ENCODE peak calls at places on chromosomes 16 and 17, in eight cellular contexts. One of them, this sample, is unnamed.

GRCh38 chr17:81445642-81446500 is 50.6 kb downstream of the BAHCC1 start:
- DNase-seq in KBM-7: no peak
- DNase-seq in activated T-helper 1 cell treated with anti-CD3 and anti-CD28 coated beads, Interleukin-2, amount 50 U/mL, for 16 hours: no peak
- DNase-seq in OCI-M1: no peak
- DNase-seq in mucosa of descending colon: no peak
- DNase-seq in GM23338: peak; percentile 63
- DNase-seq in brain microvascular endothelial cell: no peak
- DNase-seq in left ventricle myocardium superior: no peak
- DNase-seq in this sample: no peak

GRCh38 chr16:58500329-58501241 is 642 bp downstream of the NDRG4 start:
- DNase-seq in KBM-7: no peak
- DNase-seq in activated T-helper 1 cell treated with anti-CD3 and anti-CD28 coated beads, Interleukin-2, amount 50 U/mL, for 16 hours: no peak
- DNase-seq in OCI-M1: no peak
- DNase-seq in mucosa of descending colon: no peak
- DNase-seq in GM23338: peak; percentile 70
- DNase-seq in brain microvascular endothelial cell: no peak
- DNase-seq in left ventricle myocardium superior: no peak
- DNase-seq in this sample: no peak

GRCh38 chr17:81160306-81160705 is 5.0 kb upstream of the PVALEF start:
- DNase-seq in KBM-7: peak; percentile 24
- DNase-seq in activated T-helper 1 cell treated with anti-CD3 and anti-CD28 coated beads, Interleukin-2, amount 50 U/mL, for 16 hours: no peak
- DNase-seq in OCI-M1: no peak
- DNase-seq in mucosa of descending colon: no peak
- DNase-seq in GM23338: no peak
- DNase-seq in brain microvascular endothelial cell: no peak
- DNase-seq in left ventricle myocardium superior: peak; percentile 73
- DNase-seq in this sample: no peak

GRCh38 chr17:40095944-40096791 is 4.2 kb downstream of the NR1D1 start:
- DNase-seq in KBM-7: no peak
- DNase-seq in activated T-helper 1 cell treated with anti-CD3 and anti-CD28 coated beads, Interleukin-2, amount 50 U/mL, for 16 hours: peak; percentile 44
- DNase-seq in OCI-M1: no peak
- DNase-seq in mucosa of descending colon: peak; percentile 61
- DNase-seq in GM23338: no peak
- DNase-seq in brain microvascular endothelial cell: no peak
- DNase-seq in left ventricle myocardium superior: peak; percentile 61
- DNase-seq in this sample: no peak

GRCh38 chr17:41691031-41691777 is 2.5 kb downstream of the EIF1 start:
- DNase-seq in KBM-7: no peak
- DNase-seq in activated T-helper 1 cell treated with anti-CD3 and anti-CD28 coated beads, Interleukin-2, amount 50 U/mL, for 16 hours: no peak
- DNase-seq in OCI-M1: no peak
- DNase-seq in mucosa of descending colon: no peak
- DNase-seq in GM23338: no peak
- DNase-seq in brain microvascular endothelial cell: no peak
- DNase-seq in left ventricle myocardium superior: no peak
- DNase-seq in this sample: no peak

GRCh38 chr17:76982408-76983074 is 114.3 kb downstream of the MGAT5B start:
- DNase-seq in KBM-7: no peak
- DNase-seq in activated T-helper 1 cell treated with anti-CD3 and anti-CD28 coated beads, Interleukin-2, amount 50 U/mL, for 16 hours: no peak
- DNase-seq in OCI-M1: no peak
- DNase-seq in mucosa of descending colon: no peak
- DNase-seq in GM23338: no peak
- DNase-seq in brain microvascular endothelial cell: no peak
- DNase-seq in left ventricle myocardium superior: no peak
- DNase-seq in this sample: no peak

GRCh38 chr17:59638553-59638952 is 18.9 kb downstream of the CLTC start:
- DNase-seq in KBM-7: no peak
- DNase-seq in activated T-helper 1 cell treated with anti-CD3 and anti-CD28 coated beads, Interleukin-2, amount 50 U/mL, for 16 hours: no peak
- DNase-seq in OCI-M1: no peak
- DNase-seq in mucosa of descending colon: no peak
- DNase-seq in GM23338: no peak
- DNase-seq in brain microvascular endothelial cell: no peak
- DNase-seq in left ventricle myocardium superior: no peak
- DNase-seq in this sample: no peak

GRCh38 chr17:42118545-42118944 is 2.6 kb downstream of the KAT2A start:
- DNase-seq in KBM-7: peak; percentile 61
- DNase-seq in activated T-helper 1 cell treated with anti-CD3 and anti-CD28 coated beads, Interleukin-2, amount 50 U/mL, for 16 hours: no peak
- DNase-seq in OCI-M1: peak; percentile 42
- DNase-seq in mucosa of descending colon: no peak
- DNase-seq in GM23338: peak; percentile 76
- DNase-seq in brain microvascular endothelial cell: no peak
- DNase-seq in left ventricle myocardium superior: no peak
- DNase-seq in this sample: no peak

GRCh38 chr16:17724242-17724898 is 253.6 kb upstream of the XYLT1 start:
- DNase-seq in KBM-7: no peak
- DNase-seq in activated T-helper 1 cell treated with anti-CD3 and anti-CD28 coated beads, Interleukin-2, amount 50 U/mL, for 16 hours: no peak
- DNase-seq in OCI-M1: no peak
- DNase-seq in mucosa of descending colon: no peak
- DNase-seq in GM23338: no peak
- DNase-seq in brain microvascular endothelial cell: peak; percentile 94
- DNase-seq in left ventricle myocardium superior: no peak
- DNase-seq in this sample: no peak

GRCh38 chr17:80499536-80499935 is 23.1 kb upstream of the NPTX1 start:
- DNase-seq in KBM-7: no peak
- DNase-seq in activated T-helper 1 cell treated with anti-CD3 and anti-CD28 coated beads, Interleukin-2, amount 50 U/mL, for 16 hours: no peak
- DNase-seq in OCI-M1: no peak
- DNase-seq in mucosa of descending colon: no peak
- DNase-seq in GM23338: no peak
- DNase-seq in brain microvascular endothelial cell: no peak
- DNase-seq in left ventricle myocardium superior: no peak
- DNase-seq in this sample: no peak

GRCh38 chr16:85151603-85152413 is 39.5 kb upstream of the CIBAR2 start:
- DNase-seq in KBM-7: no peak
- DNase-seq in activated T-helper 1 cell treated with anti-CD3 and anti-CD28 coated beads, Interleukin-2, amount 50 U/mL, for 16 hours: no peak
- DNase-seq in OCI-M1: no peak
- DNase-seq in mucosa of descending colon: peak; percentile 59
- DNase-seq in GM23338: no peak
- DNase-seq in brain microvascular endothelial cell: peak; percentile 58
- DNase-seq in left ventricle myocardium superior: peak; percentile 91
- DNase-seq in this sample: peak; percentile 92

GRCh38 chr16:75011634-75012307 is 12.9 kb downstream of the ZNRF1 start:
- DNase-seq in KBM-7: peak; percentile 29
- DNase-seq in activated T-helper 1 cell treated with anti-CD3 and anti-CD28 coated beads, Interleukin-2, amount 50 U/mL, for 16 hours: no peak
- DNase-seq in OCI-M1: peak; percentile 79
- DNase-seq in mucosa of descending colon: no peak
- DNase-seq in GM23338: no peak
- DNase-seq in brain microvascular endothelial cell: peak; percentile 88
- DNase-seq in left ventricle myocardium superior: no peak
- DNase-seq in this sample: peak; percentile 86

GRCh38 chr17:17134952-17135340 is 71.2 kb downstream of the PLD6 start:
- DNase-seq in KBM-7: no peak
- DNase-seq in activated T-helper 1 cell treated with anti-CD3 and anti-CD28 coated beads, Interleukin-2, amount 50 U/mL, for 16 hours: no peak
- DNase-seq in OCI-M1: no peak
- DNase-seq in mucosa of descending colon: no peak
- DNase-seq in GM23338: no peak
- DNase-seq in brain microvascular endothelial cell: no peak
- DNase-seq in left ventricle myocardium superior: peak; percentile 61
- DNase-seq in this sample: no peak

GRCh38 chr16:84449156-84450140 is 55.0 kb downstream of the MEAK7 start:
- DNase-seq in KBM-7: no peak
- DNase-seq in activated T-helper 1 cell treated with anti-CD3 and anti-CD28 coated beads, Interleukin-2, amount 50 U/mL, for 16 hours: no peak
- DNase-seq in OCI-M1: no peak
- DNase-seq in mucosa of descending colon: peak; percentile 82
- DNase-seq in GM23338: no peak
- DNase-seq in brain microvascular endothelial cell: no peak
- DNase-seq in left ventricle myocardium superior: no peak
- DNase-seq in this sample: no peak

GRCh38 chr16:67967956-67968439 is 439 bp downstream of the SLC12A4 start:
- DNase-seq in KBM-7: peak; percentile 46
- DNase-seq in activated T-helper 1 cell treated with anti-CD3 and anti-CD28 coated beads, Interleukin-2, amount 50 U/mL, for 16 hours: no peak
- DNase-seq in OCI-M1: peak; percentile 62
- DNase-seq in mucosa of descending colon: peak; percentile 59
- DNase-seq in GM23338: peak; percentile 54
- DNase-seq in brain microvascular endothelial cell: no peak
- DNase-seq in left ventricle myocardium superior: peak; percentile 81
- DNase-seq in this sample: peak; percentile 58

GRCh38 chr16:81866820-81867440 is 87.8 kb downstream of the PLCG2 start:
- DNase-seq in KBM-7: no peak
- DNase-seq in activated T-helper 1 cell treated with anti-CD3 and anti-CD28 coated beads, Interleukin-2, amount 50 U/mL, for 16 hours: no peak
- DNase-seq in OCI-M1: no peak
- DNase-seq in mucosa of descending colon: peak; percentile 38
- DNase-seq in GM23338: no peak
- DNase-seq in brain microvascular endothelial cell: no peak
- DNase-seq in left ventricle myocardium superior: peak; percentile 67
- DNase-seq in this sample: no peak

GRCh38 chr16:27644165-27644564 is 94.2 kb downstream of the KATNIP start:
- DNase-seq in KBM-7: no peak
- DNase-seq in activated T-helper 1 cell treated with anti-CD3 and anti-CD28 coated beads, Interleukin-2, amount 50 U/mL, for 16 hours: no peak
- DNase-seq in OCI-M1: no peak
- DNase-seq in mucosa of descending colon: no peak
- DNase-seq in GM23338: no peak
- DNase-seq in brain microvascular endothelial cell: no peak
- DNase-seq in left ventricle myocardium superior: no peak
- DNase-seq in this sample: no peak

GRCh38 chr16:11042205-11042604 is 97.8 kb downstream of the CLEC16A start:
- DNase-seq in KBM-7: no peak
- DNase-seq in activated T-helper 1 cell treated with anti-CD3 and anti-CD28 coated beads, Interleukin-2, amount 50 U/mL, for 16 hours: no peak
- DNase-seq in OCI-M1: no peak
- DNase-seq in mucosa of descending colon: no peak
- DNase-seq in GM23338: no peak
- DNase-seq in brain microvascular endothelial cell: no peak
- DNase-seq in left ventricle myocardium superior: no peak
- DNase-seq in this sample: no peak

GRCh38 chr17:21381076-21381706 is 5.0 kb downstream of the KCNJ12 start:
- DNase-seq in KBM-7: no peak
- DNase-seq in activated T-helper 1 cell treated with anti-CD3 and anti-CD28 coated beads, Interleukin-2, amount 50 U/mL, for 16 hours: no peak
- DNase-seq in OCI-M1: no peak
- DNase-seq in mucosa of descending colon: no peak
- DNase-seq in GM23338: no peak
- DNase-seq in brain microvascular endothelial cell: no peak
- DNase-seq in left ventricle myocardium superior: no peak
- DNase-seq in this sample: no peak

GRCh38 chr16:64152010-64152767 is 969.7 kb downstream of the CDH11 start:
- DNase-seq in KBM-7: no peak
- DNase-seq in activated T-helper 1 cell treated with anti-CD3 and anti-CD28 coated beads, Interleukin-2, amount 50 U/mL, for 16 hours: no peak
- DNase-seq in OCI-M1: no peak
- DNase-seq in mucosa of descending colon: no peak
- DNase-seq in GM23338: no peak
- DNase-seq in brain microvascular endothelial cell: no peak
- DNase-seq in left ventricle myocardium superior: no peak
- DNase-seq in this sample: peak; percentile 51

GRCh38 chr17:59618894-59619312 is 792 bp upstream of the CLTC start:
- DNase-seq in KBM-7: no peak
- DNase-seq in activated T-helper 1 cell treated with anti-CD3 and anti-CD28 coated beads, Interleukin-2, amount 50 U/mL, for 16 hours: no peak
- DNase-seq in OCI-M1: no peak
- DNase-seq in mucosa of descending colon: no peak
- DNase-seq in GM23338: peak; percentile 92
- DNase-seq in brain microvascular endothelial cell: no peak
- DNase-seq in left ventricle myocardium superior: no peak
- DNase-seq in this sample: peak; percentile 90

GRCh38 chr17:83200231-83200699 is 120.9 kb downstream of the METRNL start:
- DNase-seq in KBM-7: peak; percentile 67
- DNase-seq in activated T-helper 1 cell treated with anti-CD3 and anti-CD28 coated beads, Interleukin-2, amount 50 U/mL, for 16 hours: no peak
- DNase-seq in OCI-M1: no peak
- DNase-seq in mucosa of descending colon: peak; percentile 49
- DNase-seq in GM23338: no peak
- DNase-seq in brain microvascular endothelial cell: peak; percentile 92
- DNase-seq in left ventricle myocardium superior: peak; percentile 87
- DNase-seq in this sample: no peak

GRCh38 chr16:15607700-15608396 is 35.1 kb downstream of the MARF1 start:
- DNase-seq in KBM-7: no peak
- DNase-seq in activated T-helper 1 cell treated with anti-CD3 and anti-CD28 coated beads, Interleukin-2, amount 50 U/mL, for 16 hours: no peak
- DNase-seq in OCI-M1: no peak
- DNase-seq in mucosa of descending colon: no peak
- DNase-seq in GM23338: no peak
- DNase-seq in brain microvascular endothelial cell: peak; percentile 63
- DNase-seq in left ventricle myocardium superior: peak; percentile 74
- DNase-seq in this sample: no peak

GRCh38 chr16:74951206-74951605 is 33.7 kb downstream of the WDR59 start:
- DNase-seq in KBM-7: no peak
- DNase-seq in activated T-helper 1 cell treated with anti-CD3 and anti-CD28 coated beads, Interleukin-2, amount 50 U/mL, for 16 hours: no peak
- DNase-seq in OCI-M1: no peak
- DNase-seq in mucosa of descending colon: no peak
- DNase-seq in GM23338: no peak
- DNase-seq in brain microvascular endothelial cell: no peak
- DNase-seq in left ventricle myocardium superior: no peak
- DNase-seq in this sample: no peak